ENCODE peak calls at places on chromosome 3, in four cellular contexts. D is dorsolateral prefrontal cortex, T is WERI-Rb-1, A is transverse colon. L is an unnamed sample.

GRCh38 chr3:106332884-106333283 is 464.1 kb upstream of the CBLB start:
- DNase-seq in A (no peak), D (no peak), T (no peak), L (no peak)

GRCh38 chr3:148211725-148212124 is 486.0 kb upstream of the AGTR1 start:
- DNase-seq in A (peak), D (no peak), T (no peak), L (no peak)

GRCh38 chr3:197001972-197002700 is 27.5 kb downstream of the MELTF start:
- DNase-seq in A (no peak), T (no peak), D (peak), L (no peak)

GRCh38 chr3:126267169-126267975 is 87.0 kb upstream of the ALDH1L1 start:
- DNase-seq in D (peak), T (no peak), A (peak), L (peak)

GRCh38 chr3:164007764-164008163 is 1070.5 kb downstream of the SI start:
- DNase-seq in A (no peak), D (no peak), T (no peak), L (no peak)

GRCh38 chr3:139308156-139309017 is 35.4 kb upstream of the MRPS22 start:
- DNase-seq in T (no peak), D (no peak), A (no peak), L (no peak)

GRCh38 chr3:100040446-100040845 is 73.9 kb downstream of the FILIP1L start:
- DNase-seq in A (no peak), T (no peak), D (no peak), L (no peak)

GRCh38 chr3:139935866-139936817 is 1.2 kb downstream of the CLSTN2 start:
- DNase-seq in T (peak), A (no peak), D (peak), L (no peak)

GRCh38 chr3:136836511-136837156 is 17.7 kb downstream of the SLC35G2 start:
- DNase-seq in D (no peak), T (no peak), A (no peak), L (no peak)

GRCh38 chr3:65597225-65597951 is 441.3 kb downstream of the MAGI1 start:
- DNase-seq in D (peak), T (peak), A (peak), L (peak)

GRCh38 chr3:108099679-108100428 is 9.0 kb upstream of the CD47 start:
- DNase-seq in T (peak), A (no peak), D (no peak), L (no peak)

GRCh38 chr3:15955968-15956367 is 158.2 kb upstream of the ANKRD28 start:
- DNase-seq in T (no peak), A (no peak), D (peak), L (peak)

GRCh38 chr3:157938154-157938774 is 168.0 kb downstream of the SHOX2 start:
- DNase-seq in T (no peak), D (no peak), A (no peak), L (no peak)

GRCh38 chr3:174862101-174862500 is 3.0 kb downstream of the NAALADL2 start:
- DNase-seq in A (peak), T (peak), D (no peak), L (no peak)

GRCh38 chr3:13210221-13210975 is 137.2 kb upstream of the IQSEC1 start:
- DNase-seq in A (no peak), T (peak), D (no peak), L (no peak)

GRCh38 chr3:13166243-13167063 is 93.2 kb upstream of the IQSEC1 start:
- DNase-seq in A (no peak), D (no peak), T (no peak), L (no peak)

GRCh38 chr3:11159421-11159904 is 5.2 kb downstream of the HRH1 start:
- DNase-seq in A (peak), T (no peak), D (no peak), L (no peak)

GRCh38 chr3:141877911-141878310 is 1.5 kb downstream of the ATP1B3 start:
- DNase-seq in A (no peak), D (no peak), T (no peak), L (no peak)

GRCh38 chr3:109924196-109924595 is 586.9 kb upstream of the DPPA4 start:
- DNase-seq in D (no peak), T (no peak), A (no peak), L (no peak)

GRCh38 chr3:62201438-62202035 is 171.8 kb downstream of the FEZF2 start:
- DNase-seq in D (no peak), A (no peak), T (no peak), L (no peak)

GRCh38 chr3:155407331-155407730 is 113.8 kb upstream of the STRIT1 start:
- DNase-seq in A (no peak), D (no peak), T (no peak), L (no peak)

GRCh38 chr3:74639681-74640080 is 25.2 kb upstream of the CNTN3 start:
- DNase-seq in A (no peak), T (no peak), D (no peak), L (no peak)

GRCh38 chr3:38542401-38543298 is 46.5 kb downstream of the EXOG start:
- DNase-seq in A (no peak), D (no peak), T (no peak), L (no peak)

GRCh38 chr3:119662604-119663377 is 2.4 kb upstream of the POPDC2 start:
- DNase-seq in A (no peak), D (no peak), T (no peak), L (no peak)

GRCh38 chr3:119665954-119666559 is 5.7 kb upstream of the POPDC2 start:
- DNase-seq in A (no peak), D (no peak), T (no peak), L (no peak)

GRCh38 chr3:119664370-119664769 is 4.0 kb upstream of the POPDC2 start:
- DNase-seq in T (no peak), D (no peak), A (no peak), L (no peak)

GRCh38 chr3:119664850-119665379 is 4.5 kb upstream of the POPDC2 start:
- DNase-seq in D (no peak), A (no peak), T (no peak), L (no peak)

GRCh38 chr3:119663885-119664284 is 3.5 kb upstream of the POPDC2 start:
- DNase-seq in T (no peak), A (no peak), D (no peak), L (no peak)
- H3K27ac ChIP-seq in T (no peak), A (peak), D (no peak), L (no peak)

GRCh38 chr3:37053337-37053736 is 60.0 kb downstream of the MLH1 start:
- DNase-seq in A (no peak), D (peak), T (no peak), L (no peak)

GRCh38 chr3:37052860-37053259 is 59.5 kb downstream of the MLH1 start:
- DNase-seq in T (no peak), A (no peak), D (no peak), L (no peak)

GRCh38 chr3:37056826-37057225 is 63.5 kb downstream of the MLH1 start:
- DNase-seq in T (no peak), D (no peak), A (no peak), L (no peak)

GRCh38 chr3:37054370-37054769 is 61.1 kb downstream of the MLH1 start:
- DNase-seq in T (no peak), A (no peak), D (no peak), L (no peak)

DNA sequence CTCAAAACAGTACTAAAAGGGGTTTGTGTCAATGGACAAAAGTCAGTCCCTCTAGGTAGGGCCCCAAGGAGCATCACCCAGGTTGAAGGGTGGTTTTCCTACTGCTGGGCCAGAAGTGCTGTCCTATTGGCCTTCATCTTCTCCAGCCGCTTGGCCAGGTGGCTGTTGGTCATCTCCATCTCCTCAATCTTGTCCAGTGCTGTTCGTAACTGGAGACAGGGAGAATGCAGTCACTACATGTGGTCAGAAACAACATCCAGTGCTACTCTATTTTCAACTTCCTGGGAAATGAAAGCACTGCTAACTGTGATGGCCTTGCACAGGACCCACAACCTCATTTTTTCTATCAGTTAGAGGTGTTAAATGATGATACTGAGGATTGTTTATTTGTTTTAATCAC is 60.4 kb downstream of the MLH1 start:
- DNase-seq in A (no peak), T (no peak), D (no peak), L (peak)
- H3K27ac ChIP-seq in A (peak), T (no peak), D (peak), L (peak)

GRCh38 chr3:101796076-101796475 is 17.1 kb downstream of the NXPE3 start:
- DNase-seq in A (no peak), D (no peak), T (no peak), L (no peak)

DNA sequence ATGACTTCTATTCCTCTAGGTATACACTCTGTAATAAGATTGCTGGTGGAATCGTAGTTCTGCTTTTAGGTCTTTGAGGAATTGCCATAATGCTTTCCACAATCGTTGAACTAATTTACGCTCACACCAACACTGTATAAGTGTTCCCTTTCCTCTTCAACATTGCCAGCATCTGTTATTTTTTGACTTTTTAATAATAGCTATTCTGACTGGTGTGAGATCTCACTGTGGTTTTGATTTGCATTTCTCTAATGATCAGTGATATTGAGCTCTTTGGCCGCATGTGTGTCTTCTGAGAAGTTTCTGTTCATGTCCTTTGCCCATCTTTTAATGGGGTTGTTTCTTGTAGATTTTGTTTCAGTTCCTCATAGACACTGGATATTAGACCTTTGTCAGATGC is 12.8 kb downstream of the NXPE3 start:
- DNase-seq in T (no peak), A (no peak), D (no peak), L (no peak)
- H3K27ac ChIP-seq in T (no peak), A (peak), D (no peak), L (no peak)

GRCh38 chr3:183688869-183689268 is 8.7 kb upstream of the YEATS2 start:
- DNase-seq in A (no peak), D (no peak), T (no peak), L (no peak)
- H3K27ac ChIP-seq in A (no peak), D (no peak), T (no peak), L (no peak)

GRCh38 chr3:69094467-69095205 is 9.9 kb downstream of the ARL6IP5 start:
- DNase-seq in T (peak), D (no peak), A (no peak), L (no peak)
- H3K27ac ChIP-seq in T (no peak), D (peak), A (peak), L (peak)

DNA sequence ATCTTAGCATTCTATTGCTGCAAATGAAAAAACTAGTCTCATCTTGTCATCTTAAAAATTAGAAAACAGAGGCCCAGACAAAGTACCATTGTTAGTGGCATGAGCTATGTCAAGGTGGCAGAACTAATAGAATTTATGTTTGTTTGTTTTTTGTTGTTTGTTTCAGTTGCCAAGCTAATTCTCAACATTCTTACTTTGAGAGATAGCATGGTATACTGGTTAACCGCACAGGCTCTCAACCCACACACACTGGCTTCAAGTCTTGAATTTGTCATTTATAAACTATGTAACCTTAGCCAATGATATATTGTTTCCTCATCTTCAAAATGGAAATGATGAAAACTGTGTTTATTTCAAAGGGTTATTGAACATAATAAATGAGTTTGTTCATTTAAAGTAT is 367.6 kb upstream of the PLSCR5 start:
- DNase-seq in A (no peak), D (no peak), T (no peak), L (no peak)
- H3K27ac ChIP-seq in A (no peak), D (no peak), T (no peak), L (no peak)

GRCh38 chr3:111194048-111194447 is 122.4 kb downstream of the NECTIN3 start:
- DNase-seq in T (no peak), D (no peak), A (no peak), L (no peak)

GRCh38 chr3:111200027-111200426 is 128.4 kb downstream of the NECTIN3 start:
- DNase-seq in D (no peak), T (no peak), A (no peak), L (no peak)

DNA sequence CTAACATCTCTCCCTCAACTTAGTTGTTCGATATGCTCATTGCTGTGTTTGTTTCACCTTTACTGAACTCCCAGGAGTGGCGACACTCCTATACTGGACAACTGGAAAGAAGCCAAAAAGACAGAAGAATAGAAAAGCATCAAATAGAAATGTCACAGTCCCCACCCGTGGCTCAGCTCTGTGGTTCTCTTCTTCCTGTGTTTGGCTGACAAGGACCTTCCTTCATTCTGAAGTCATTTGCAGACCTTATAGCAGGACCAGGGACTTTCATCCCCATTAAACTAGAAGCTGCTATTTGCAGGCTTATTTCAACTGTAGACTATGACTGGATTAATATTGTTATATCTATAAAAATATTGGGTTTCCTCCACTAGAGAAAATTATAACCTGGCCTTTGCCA is 125.9 kb downstream of the NECTIN3 start:
- DNase-seq in D (no peak), A (no peak), T (no peak), L (no peak)
- H3K27ac ChIP-seq in D (no peak), A (no peak), T (no peak), L (no peak)

DNA sequence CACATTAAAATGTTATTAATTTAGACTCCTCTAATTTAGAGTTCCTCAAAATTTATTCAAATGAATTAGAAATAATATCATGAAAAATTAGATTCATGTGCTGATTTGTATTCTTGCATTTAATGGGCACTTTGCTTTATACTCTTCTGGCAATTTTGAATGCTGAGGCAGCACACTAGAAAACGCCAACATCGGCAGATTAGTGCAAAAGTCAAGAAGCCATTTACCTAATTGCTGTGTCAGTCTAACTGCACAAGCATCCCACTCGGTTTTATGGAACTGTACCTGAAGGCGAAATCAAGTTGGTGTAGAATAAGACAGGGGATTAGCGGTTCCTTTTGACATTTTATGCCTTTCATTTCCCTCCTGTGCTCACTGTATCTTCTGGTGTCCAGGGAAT is 382.0 kb downstream of the ROBO2 start:
- DNase-seq in A (no peak), T (no peak), D (no peak), L (no peak)
- H3K27ac ChIP-seq in A (no peak), T (no peak), D (no peak), L (no peak)